ENCODE peak calls at places on chromosome 4, in nine cellular contexts. X, F, A, O, E, Y, D, N and S are unnamed samples. For H3K4me1, the result is how much of the 10 kb centered on the place peaks cover.

GRCh38 chr4:54586343-54586953 is 71.3 kb upstream of the KIT start:
- DNase-seq in A (peak), N (peak), O (no peak), F (no peak), Y (peak), E (no peak), D (no peak), X (no peak), S (no peak)

GRCh38 chr4:27003602-27004238 is 143.1 kb downstream of the STIM2 start:
- DNase-seq in N (no peak), O (no peak), Y (peak), F (no peak), D (no peak), E (no peak), X (no peak), A (no peak), S (no peak)

GRCh38 chr4:86358176-86358701 is 1.6 kb downstream of the MAPK10 start:
- DNase-seq in D (no peak), N (no peak), O (peak), X (no peak), F (no peak), Y (peak), A (peak), E (no peak), S (no peak)

GRCh38 chr4:64417974-64418373 is 8.7 kb upstream of the TECRL start:
- DNase-seq in N (peak), X (no peak), O (no peak), E (no peak), F (no peak), Y (peak), A (peak), D (peak), S (no peak)

GRCh38 chr4:168995537-168996295 is 14.3 kb downstream of the CBR4 start:
- DNase-seq in D (no peak), O (no peak), F (no peak), E (no peak), Y (no peak), X (no peak), A (no peak), N (no peak), S (no peak)

GRCh38 chr4:72846280-72847111 is 223.0 kb downstream of the COX18 start:
- DNase-seq in O (peak), F (no peak), N (no peak), X (no peak), E (no peak), D (no peak), Y (peak), A (peak), S (no peak)

GRCh38 chr4:121696641-121697461 is at the start of gene ANXA5:
- DNase-seq in E (peak), X (peak), O (peak), Y (peak), F (no peak), A (peak), N (peak), D (peak), S (peak)

GRCh38 chr4:82578935-82579334 is 17.1 kb upstream of the TMEM150C start:
- DNase-seq in N (no peak), Y (no peak), O (no peak), A (no peak), X (no peak), E (no peak), F (no peak), D (no peak), S (no peak)

GRCh38 chr4:3252831-3253641 is 4.1 kb downstream of the MSANTD1 start:
- DNase-seq in A (no peak), D (peak), Y (no peak), E (no peak), F (no peak), X (no peak), O (no peak), N (no peak), S (no peak)

GRCh38 chr4:103075894-103076776 is at the start of gene SLC9B2:
- DNase-seq in Y (peak), N (peak), E (peak), X (peak), O (peak), A (peak), D (peak), F (no peak), S (peak)

GRCh38 chr4:152896819-152897218 is 39.3 kb upstream of the FHDC1 start:
- DNase-seq in E (no peak), F (no peak), N (no peak), A (no peak), D (no peak), X (no peak), Y (peak), O (no peak), S (no peak)

GRCh38 chr4:112702892-112703291 is 65.9 kb downstream of the LARP7 start:
- DNase-seq in O (no peak), E (no peak), Y (peak), N (no peak), D (no peak), A (no peak), F (no peak), X (no peak), S (no peak)

GRCh38 chr4:51858605-51859211 is 15.8 kb downstream of the DCUN1D4 start:
- DNase-seq in D (no peak), A (no peak), F (no peak), X (no peak), E (no peak), O (no peak), N (no peak), Y (peak), S (no peak)

GRCh38 chr4:9384126-9384525 is 21.2 kb downstream of the USP17L30 start:
- DNase-seq in Y (no peak), O (no peak), D (no peak), N (no peak), A (no peak), X (no peak), E (no peak), F (no peak), S (no peak)

GRCh38 chr4:7820031-7820825 is 119.4 kb downstream of the AFAP1 start:
- DNase-seq in X (no peak), N (no peak), A (no peak), O (no peak), D (no peak), Y (no peak), F (no peak), E (no peak), S (no peak)
- H3K4me1 ChIP-seq in X (under half), N (under half), A (under half), O (under half), D (half or more), Y (under half), F (under half), E (under half), S (under half)

DNA sequence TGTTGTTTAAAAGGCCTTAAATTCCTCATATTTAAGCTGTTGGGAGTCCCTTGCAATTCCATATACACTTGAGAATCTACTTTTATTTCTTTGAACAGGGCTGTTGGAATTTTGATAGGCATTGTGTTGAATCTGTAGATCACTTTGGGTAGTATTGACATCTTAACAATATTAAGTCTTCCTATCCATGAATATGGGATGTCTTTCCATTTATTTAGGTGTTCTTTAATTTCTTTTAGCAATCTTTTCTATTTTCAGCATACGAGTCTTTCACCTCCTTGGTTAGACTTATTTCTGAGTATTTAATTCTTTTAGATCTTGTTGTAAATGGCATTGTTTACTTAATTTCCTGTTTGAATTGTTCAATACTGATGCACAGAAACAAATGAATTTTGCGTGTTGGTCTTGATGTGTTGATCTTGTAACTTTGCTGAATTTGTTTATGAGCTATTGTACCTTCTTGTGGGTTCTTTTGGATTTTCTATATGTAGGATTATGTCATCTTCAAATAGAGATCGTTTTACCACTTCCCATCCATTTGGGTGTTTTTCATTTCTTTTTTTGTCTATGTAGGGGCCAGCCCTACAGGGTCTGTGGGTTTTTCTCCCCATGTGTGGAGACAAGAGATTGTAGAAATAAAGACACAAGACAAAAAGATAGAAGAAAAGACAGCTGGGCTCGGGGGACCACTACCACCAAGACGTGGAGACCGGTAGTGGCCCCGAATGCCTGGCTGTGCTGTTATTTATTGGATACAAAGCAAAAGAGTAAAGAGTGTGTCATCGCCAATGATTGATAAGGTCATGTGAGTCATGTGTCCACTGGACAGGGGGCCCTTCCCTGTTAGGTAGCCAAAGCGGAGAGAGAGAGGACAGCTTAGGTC is 18.2 kb upstream of the CTBP1 start:
- DNase-seq in X (no peak), N (no peak), F (no peak), A (no peak), O (no peak), Y (no peak), E (no peak), D (no peak), S (no peak)
- H3K4me1 ChIP-seq in X (under half), N (under half), F (under half), A (under half), O (under half), Y (under half), E (under half), D (under half), S (under half)

GRCh38 chr4:184470785-184471110 is 3.6 kb downstream of the IRF2 start:
- DNase-seq in A (no peak), N (no peak), F (no peak), O (no peak), Y (no peak), X (no peak), D (no peak), E (no peak), S (no peak)
- H3K4me1 ChIP-seq in A (under half), N (under half), F (under half), O (under half), Y (under half), X (under half), D (half or more), E (under half), S (under half)

GRCh38 chr4:37885496-37885895 is 5.4 kb upstream of the TBC1D1 start:
- DNase-seq in E (no peak), A (peak), N (no peak), F (no peak), D (peak), Y (peak), O (peak), X (no peak), S (no peak)
- H3K4me1 ChIP-seq in E (under half), A (under half), N (under half), F (under half), D (under half), Y (under half), O (under half), X (under half), S (under half)

DNA sequence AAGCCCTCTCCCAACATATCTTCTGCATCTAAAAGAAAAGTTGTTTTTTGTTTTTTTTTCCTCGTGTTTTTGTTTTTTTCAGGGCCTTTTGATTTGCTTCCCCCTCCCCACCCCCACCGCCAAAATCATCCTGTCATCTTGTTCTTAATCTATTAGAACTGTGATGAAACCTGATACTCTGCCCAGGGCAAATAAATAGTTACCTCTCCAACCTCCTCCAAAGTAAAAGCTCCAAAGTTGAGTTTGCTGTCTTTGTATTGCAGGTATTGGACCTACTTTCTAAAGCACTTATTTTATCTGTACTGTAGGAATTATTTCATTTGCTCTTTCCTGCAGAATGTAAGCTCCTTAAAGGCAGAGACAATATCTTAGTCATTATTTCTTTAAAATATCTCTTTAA is 172.9 kb downstream of the SOWAHB start:
- DNase-seq in Y (no peak), F (no peak), A (no peak), O (no peak), N (no peak), X (no peak), E (no peak), D (no peak), S (no peak)
- H3K4me1 ChIP-seq in Y (under half), F (under half), A (under half), O (under half), N (under half), X (under half), E (under half), D (under half), S (under half)

GRCh38 chr4:15691346-15692140 is 9.9 kb downstream of the FAM200B start:
- DNase-seq in F (no peak), O (no peak), D (no peak), N (no peak), X (no peak), A (no peak), Y (peak), E (no peak), S (no peak)

GRCh38 chr4:15695240-15695699 is 7.6 kb upstream of the BST1 start:
- DNase-seq in E (no peak), O (no peak), N (no peak), A (no peak), X (no peak), F (no peak), D (no peak), Y (peak), S (no peak)

GRCh38 chr4:15694431-15694830 is 8.4 kb upstream of the BST1 start:
- DNase-seq in D (no peak), E (no peak), N (no peak), A (no peak), F (no peak), O (no peak), Y (peak), X (no peak), S (no peak)

GRCh38 chr4:15696866-15697265 is 6.0 kb upstream of the BST1 start:
- DNase-seq in A (no peak), E (no peak), X (no peak), D (no peak), O (no peak), N (no peak), Y (no peak), F (no peak), S (no peak)

GRCh38 chr4:15695764-15696163 is 7.1 kb upstream of the BST1 start:
- DNase-seq in F (no peak), X (no peak), Y (peak), D (no peak), E (no peak), A (no peak), N (no peak), O (no peak), S (no peak)
- H3K4me1 ChIP-seq in F (under half), X (under half), Y (under half), D (under half), E (under half), A (under half), N (under half), O (under half), S (under half)